ENCODE peak calls at places on chromosomes 12 and 14, in six cellular contexts. One of them, this sample, is unnamed. For H3K9me3, the result is how much of the 10 kb centered on the place peaks cover.

GRCh38 chr12:2553388-2554126 is 241.2 kb upstream of the FKBP4 start:
- DNase-seq in CD8-positive, alpha-beta memory T cell: no peak
- DNase-seq in SK-N-MC: no peak
- DNase-seq in cardiac muscle cell: no peak
- DNase-seq in DND-41: no peak
- DNase-seq in breast epithelium: no peak
- DNase-seq in this sample: no peak

GRCh38 chr12:100268835-100269564 is 2.0 kb downstream of the SCYL2 start:
- DNase-seq in CD8-positive, alpha-beta memory T cell: no peak
- DNase-seq in SK-N-MC: no peak
- DNase-seq in DND-41: no peak
- DNase-seq in cardiac muscle cell: peak
- DNase-seq in breast epithelium: no peak
- DNase-seq in this sample: no peak

GRCh38 chr14:56340921-56341320 is 222.7 kb downstream of the PELI2 start:
- DNase-seq in SK-N-MC: no peak
- DNase-seq in DND-41: no peak
- DNase-seq in cardiac muscle cell: no peak
- DNase-seq in CD8-positive, alpha-beta memory T cell: no peak
- DNase-seq in breast epithelium: no peak
- DNase-seq in this sample: no peak

GRCh38 chr12:44015333-44015941 is 179.6 kb downstream of the TMEM117 start:
- DNase-seq in CD8-positive, alpha-beta memory T cell: no peak
- DNase-seq in cardiac muscle cell: peak
- DNase-seq in SK-N-MC: peak
- DNase-seq in breast epithelium: no peak
- DNase-seq in DND-41: no peak
- DNase-seq in this sample: no peak

GRCh38 chr12:110311903-110312302 is 30.9 kb downstream of the ATP2A2 start:
- DNase-seq in breast epithelium: no peak
- DNase-seq in CD8-positive, alpha-beta memory T cell: no peak
- DNase-seq in DND-41: no peak
- DNase-seq in SK-N-MC: no peak
- DNase-seq in cardiac muscle cell: no peak
- DNase-seq in this sample: no peak

GRCh38 chr12:79098530-79098929 is 234.0 kb downstream of the SYT1 start:
- DNase-seq in SK-N-MC: no peak
- DNase-seq in CD8-positive, alpha-beta memory T cell: no peak
- DNase-seq in breast epithelium: no peak
- DNase-seq in cardiac muscle cell: no peak
- DNase-seq in DND-41: no peak
- DNase-seq in this sample: no peak

GRCh38 chr12:124759841-124760508 is 103.7 kb downstream of the SCARB1 start:
- DNase-seq in DND-41: no peak
- DNase-seq in breast epithelium: peak
- DNase-seq in CD8-positive, alpha-beta memory T cell: no peak
- DNase-seq in cardiac muscle cell: no peak
- DNase-seq in SK-N-MC: no peak
- DNase-seq in this sample: no peak

GRCh38 chr14:34029921-34030334 is 79.1 kb upstream of the EGLN3 start:
- DNase-seq in cardiac muscle cell: no peak
- DNase-seq in SK-N-MC: no peak
- DNase-seq in CD8-positive, alpha-beta memory T cell: no peak
- DNase-seq in breast epithelium: no peak
- DNase-seq in DND-41: no peak
- DNase-seq in this sample: no peak

GRCh38 chr12:46558696-46559095 is 186.1 kb upstream of the SLC38A2 start:
- DNase-seq in cardiac muscle cell: no peak
- DNase-seq in breast epithelium: no peak
- DNase-seq in SK-N-MC: no peak
- DNase-seq in DND-41: no peak
- DNase-seq in CD8-positive, alpha-beta memory T cell: no peak
- DNase-seq in this sample: no peak

GRCh38 chr14:38405851-38406630 is 150.1 kb upstream of the CLEC14A start:
- DNase-seq in cardiac muscle cell: peak
- DNase-seq in breast epithelium: no peak
- DNase-seq in DND-41: no peak
- DNase-seq in SK-N-MC: peak
- DNase-seq in CD8-positive, alpha-beta memory T cell: no peak
- DNase-seq in this sample: no peak

GRCh38 chr14:69501362-69501964 is 16.9 kb downstream of the PLEKHD1 start:
- DNase-seq in breast epithelium: no peak
- DNase-seq in CD8-positive, alpha-beta memory T cell: no peak
- DNase-seq in SK-N-MC: no peak
- DNase-seq in DND-41: no peak
- DNase-seq in cardiac muscle cell: no peak
- DNase-seq in this sample: no peak

GRCh38 chr12:132259364-132259871 is 70.0 kb downstream of the GALNT9 start:
- DNase-seq in cardiac muscle cell: no peak
- DNase-seq in CD8-positive, alpha-beta memory T cell: no peak
- DNase-seq in SK-N-MC: peak
- DNase-seq in breast epithelium: no peak
- DNase-seq in DND-41: peak
- DNase-seq in this sample: no peak

GRCh38 chr14:99579903-99580570 is 24.0 kb downstream of the CCDC85C start:
- DNase-seq in CD8-positive, alpha-beta memory T cell: no peak
- DNase-seq in cardiac muscle cell: peak
- DNase-seq in SK-N-MC: no peak
- DNase-seq in DND-41: no peak
- DNase-seq in breast epithelium: peak
- DNase-seq in this sample: no peak

GRCh38 chr12:128973883-128974681 is 120.8 kb downstream of the GLT1D1 start:
- DNase-seq in DND-41: no peak
- DNase-seq in breast epithelium: no peak
- DNase-seq in cardiac muscle cell: no peak
- DNase-seq in CD8-positive, alpha-beta memory T cell: no peak
- DNase-seq in SK-N-MC: no peak
- DNase-seq in this sample: no peak

GRCh38 chr12:106840217-106840616 is 65.7 kb downstream of the RIC8B start:
- DNase-seq in DND-41: no peak
- DNase-seq in CD8-positive, alpha-beta memory T cell: no peak
- DNase-seq in SK-N-MC: peak
- DNase-seq in breast epithelium: no peak
- DNase-seq in cardiac muscle cell: peak
- DNase-seq in this sample: no peak

GRCh38 chr14:103534576-103535061 is 5.6 kb downstream of the TRMT61A start:
- DNase-seq in DND-41: no peak
- DNase-seq in CD8-positive, alpha-beta memory T cell: no peak
- DNase-seq in cardiac muscle cell: no peak
- DNase-seq in SK-N-MC: no peak
- DNase-seq in breast epithelium: no peak
- DNase-seq in this sample: no peak

GRCh38 chr14:25351269-25351668 is 301.3 kb upstream of the STXBP6 start:
- DNase-seq in breast epithelium: no peak
- DNase-seq in CD8-positive, alpha-beta memory T cell: no peak
- DNase-seq in DND-41: no peak
- DNase-seq in SK-N-MC: no peak
- DNase-seq in cardiac muscle cell: no peak
- DNase-seq in this sample: no peak

GRCh38 chr14:34971801-34972200 is 11.0 kb upstream of the SRP54 start:
- DNase-seq in cardiac muscle cell: no peak
- DNase-seq in DND-41: no peak
- DNase-seq in breast epithelium: no peak
- DNase-seq in CD8-positive, alpha-beta memory T cell: no peak
- DNase-seq in SK-N-MC: no peak
- DNase-seq in this sample: no peak

GRCh38 chr14:37587438-37587837 is 7.6 kb downstream of the FOXA1 start:
- DNase-seq in breast epithelium: no peak
- DNase-seq in DND-41: no peak
- DNase-seq in cardiac muscle cell: no peak
- DNase-seq in CD8-positive, alpha-beta memory T cell: no peak
- DNase-seq in SK-N-MC: no peak
- DNase-seq in this sample: no peak

GRCh38 chr12:21666722-21667121 is 9.1 kb upstream of the LDHB start:
- DNase-seq in SK-N-MC: no peak
- DNase-seq in breast epithelium: no peak
- DNase-seq in cardiac muscle cell: no peak
- DNase-seq in CD8-positive, alpha-beta memory T cell: no peak
- DNase-seq in DND-41: no peak
- DNase-seq in this sample: no peak

GRCh38 chr12:52254965-52255751 is 19.3 kb upstream of the KRT86 start:
- DNase-seq in cardiac muscle cell: no peak
- DNase-seq in breast epithelium: no peak
- DNase-seq in SK-N-MC: no peak
- DNase-seq in CD8-positive, alpha-beta memory T cell: no peak
- DNase-seq in DND-41: no peak
- DNase-seq in this sample: no peak

GRCh38 chr12:126760109-126760508 is 1506.9 kb upstream of the TMEM132C start:
- DNase-seq in DND-41: no peak
- DNase-seq in cardiac muscle cell: no peak
- DNase-seq in CD8-positive, alpha-beta memory T cell: no peak
- DNase-seq in SK-N-MC: no peak
- DNase-seq in breast epithelium: no peak
- DNase-seq in this sample: no peak

GRCh38 chr12:126761420-126761819 is 1505.5 kb upstream of the TMEM132C start:
- DNase-seq in breast epithelium: no peak
- DNase-seq in CD8-positive, alpha-beta memory T cell: no peak
- DNase-seq in SK-N-MC: no peak
- DNase-seq in cardiac muscle cell: no peak
- DNase-seq in DND-41: no peak
- DNase-seq in this sample: no peak

GRCh38 chr12:126763359-126763758 is 1503.6 kb upstream of the TMEM132C start:
- DNase-seq in CD8-positive, alpha-beta memory T cell: no peak
- DNase-seq in breast epithelium: no peak
- DNase-seq in cardiac muscle cell: no peak
- DNase-seq in DND-41: no peak
- DNase-seq in SK-N-MC: no peak
- DNase-seq in this sample: no peak

GRCh38 chr12:126767334-126767733 is 1499.6 kb upstream of the TMEM132C start:
- DNase-seq in SK-N-MC: no peak
- DNase-seq in breast epithelium: no peak
- DNase-seq in DND-41: no peak
- DNase-seq in cardiac muscle cell: no peak
- DNase-seq in CD8-positive, alpha-beta memory T cell: no peak
- DNase-seq in this sample: no peak

DNA sequence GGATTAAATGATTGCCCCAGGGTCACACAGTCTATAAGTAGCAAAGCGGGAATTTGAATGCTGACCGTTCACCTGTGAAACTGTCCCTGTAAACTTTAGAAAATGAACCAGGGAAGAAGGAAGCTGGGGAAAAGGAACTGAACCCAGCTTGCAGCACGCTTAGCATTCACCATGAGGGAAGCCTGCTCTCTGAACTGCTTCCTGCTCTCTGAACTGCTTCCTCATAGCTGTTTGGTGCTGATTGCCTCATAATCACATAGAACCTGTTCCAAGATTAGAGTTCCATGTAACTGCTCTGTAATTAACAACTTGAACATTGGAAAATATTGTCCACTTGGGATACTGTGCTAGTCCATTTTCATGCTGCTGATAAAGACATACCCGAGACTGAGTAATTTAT is 1504.8 kb upstream of the TMEM132C start:
- DNase-seq in cardiac muscle cell: no peak
- DNase-seq in SK-N-MC: no peak
- DNase-seq in CD8-positive, alpha-beta memory T cell: no peak
- DNase-seq in DND-41: no peak
- DNase-seq in breast epithelium: no peak
- DNase-seq in this sample: no peak
- H3K9me3 ChIP-seq in cardiac muscle cell: under half
- H3K9me3 ChIP-seq in SK-N-MC: under half
- H3K9me3 ChIP-seq in CD8-positive, alpha-beta memory T cell: under half
- H3K9me3 ChIP-seq in DND-41: under half
- H3K9me3 ChIP-seq in breast epithelium: under half
- H3K9me3 ChIP-seq in this sample: under half

GRCh38 chr12:123164222-123164621 is 13.3 kb upstream of the PITPNM2 start:
- DNase-seq in DND-41: no peak
- DNase-seq in cardiac muscle cell: no peak
- DNase-seq in SK-N-MC: no peak
- DNase-seq in breast epithelium: no peak
- DNase-seq in CD8-positive, alpha-beta memory T cell: no peak
- DNase-seq in this sample: no peak

GRCh38 chr12:123163227-123163626 is 12.3 kb upstream of the PITPNM2 start:
- DNase-seq in DND-41: no peak
- DNase-seq in SK-N-MC: no peak
- DNase-seq in cardiac muscle cell: no peak
- DNase-seq in breast epithelium: no peak
- DNase-seq in CD8-positive, alpha-beta memory T cell: no peak
- DNase-seq in this sample: no peak

GRCh38 chr12:123167329-123167728 is 16.4 kb upstream of the PITPNM2 start:
- DNase-seq in SK-N-MC: no peak
- DNase-seq in cardiac muscle cell: no peak
- DNase-seq in CD8-positive, alpha-beta memory T cell: no peak
- DNase-seq in breast epithelium: no peak
- DNase-seq in DND-41: no peak
- DNase-seq in this sample: no peak

GRCh38 chr12:123164710-123165261 is 13.9 kb upstream of the PITPNM2 start:
- DNase-seq in SK-N-MC: no peak
- DNase-seq in CD8-positive, alpha-beta memory T cell: no peak
- DNase-seq in cardiac muscle cell: no peak
- DNase-seq in DND-41: no peak
- DNase-seq in breast epithelium: no peak
- DNase-seq in this sample: no peak

GRCh38 chr12:123165537-123165936 is 14.6 kb upstream of the PITPNM2 start:
- DNase-seq in DND-41: no peak
- DNase-seq in breast epithelium: no peak
- DNase-seq in SK-N-MC: no peak
- DNase-seq in CD8-positive, alpha-beta memory T cell: no peak
- DNase-seq in cardiac muscle cell: no peak
- DNase-seq in this sample: no peak
- H3K9me3 ChIP-seq in DND-41: under half
- H3K9me3 ChIP-seq in breast epithelium: under half
- H3K9me3 ChIP-seq in SK-N-MC: under half
- H3K9me3 ChIP-seq in CD8-positive, alpha-beta memory T cell: under half
- H3K9me3 ChIP-seq in cardiac muscle cell: under half
- H3K9me3 ChIP-seq in this sample: under half

DNA sequence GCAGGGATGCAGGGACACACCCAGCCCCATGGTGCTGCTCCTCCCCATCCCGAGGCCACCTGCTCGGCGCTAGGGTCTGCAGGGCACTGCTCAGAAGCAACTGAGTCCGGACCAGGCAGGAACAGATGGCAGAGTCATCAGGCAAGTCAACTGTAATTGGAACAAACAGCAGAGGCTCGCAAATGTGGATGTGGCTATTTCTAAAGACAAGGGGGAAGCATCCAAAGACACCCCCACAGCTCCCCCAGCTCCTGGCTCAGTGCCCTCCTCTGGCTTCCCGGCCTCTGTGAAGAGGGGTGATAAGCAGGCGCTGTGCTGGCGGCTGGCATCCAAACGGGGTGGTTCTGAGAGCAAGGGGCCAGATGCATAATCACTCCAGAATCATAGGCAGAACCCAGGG is 125.6 kb downstream of the PIWIL1 start:
- DNase-seq in SK-N-MC: no peak
- DNase-seq in CD8-positive, alpha-beta memory T cell: no peak
- DNase-seq in cardiac muscle cell: no peak
- DNase-seq in DND-41: no peak
- DNase-seq in breast epithelium: no peak
- DNase-seq in this sample: no peak
- H3K9me3 ChIP-seq in SK-N-MC: under half
- H3K9me3 ChIP-seq in CD8-positive, alpha-beta memory T cell: under half
- H3K9me3 ChIP-seq in cardiac muscle cell: under half
- H3K9me3 ChIP-seq in DND-41: under half
- H3K9me3 ChIP-seq in breast epithelium: under half
- H3K9me3 ChIP-seq in this sample: under half

DNA sequence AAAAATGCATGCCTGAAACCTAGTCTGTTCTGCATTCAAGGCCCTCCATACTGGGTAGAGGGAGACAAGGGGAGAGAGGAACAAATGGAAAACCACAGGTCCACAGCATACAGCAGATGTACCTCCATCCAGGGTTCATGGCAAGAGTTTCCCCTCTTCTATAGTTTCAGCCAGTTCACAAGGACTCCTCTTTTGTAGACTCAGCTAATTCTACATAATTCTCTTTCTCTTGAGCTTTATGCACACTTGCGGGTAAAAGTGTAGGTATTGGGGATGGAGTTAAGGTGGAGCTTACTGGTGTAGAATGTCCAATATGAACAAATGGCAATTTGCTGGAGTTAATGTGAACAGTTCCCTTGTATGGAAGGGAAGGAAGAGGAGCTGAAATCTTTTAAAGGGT is 23.4 kb downstream of the G2E3 start:
- DNase-seq in DND-41: no peak
- DNase-seq in SK-N-MC: no peak
- DNase-seq in cardiac muscle cell: no peak
- DNase-seq in CD8-positive, alpha-beta memory T cell: no peak
- DNase-seq in breast epithelium: no peak
- DNase-seq in this sample: no peak
- H3K9me3 ChIP-seq in DND-41: under half
- H3K9me3 ChIP-seq in SK-N-MC: under half
- H3K9me3 ChIP-seq in cardiac muscle cell: under half
- H3K9me3 ChIP-seq in CD8-positive, alpha-beta memory T cell: under half
- H3K9me3 ChIP-seq in breast epithelium: under half
- H3K9me3 ChIP-seq in this sample: under half